ENCODE peak calls at places on chromosome 22, in five cellular contexts. V is heart left ventricle, N is dorsolateral prefrontal cortex, F is DND-41, Z is substantia nigra. P is an unnamed sample.

GRCh38 chr22:43085658-43086606 is 3.3 kb downstream of the TTLL1 start:
- DNase-seq in V (no peak), N (no peak), F (no peak), Z (no peak), P (no peak)

GRCh38 chr22:41641854-41642253 is 20.8 kb downstream of the XRCC6 start:
- DNase-seq in V (no peak), N (no peak), F (no peak), Z (no peak), P (no peak)

GRCh38 chr22:44448271-44448780 is 49.7 kb downstream of the RTL6 start:
- DNase-seq in V (peak), N (no peak), F (no peak), Z (peak), P (no peak)

GRCh38 chr22:22425783-22426624 is 82.5 kb downstream of the ZNF280B start:
- DNase-seq in V (no peak), N (no peak), F (no peak), Z (no peak), P (no peak)

GRCh38 chr22:27867114-27867957 is 51.7 kb downstream of the PITPNB start:
- DNase-seq in V (no peak), N (no peak), F (no peak), Z (no peak), P (no peak)

GRCh38 chr22:43378011-43378704 is 33.7 kb upstream of the MPPED1 start:
- DNase-seq in V (no peak), N (no peak), F (no peak), Z (no peak), P (no peak)

GRCh38 chr22:41908409-41909289 is 6.2 kb downstream of the SHISA8 start:
- DNase-seq in V (no peak), N (no peak), F (no peak), Z (no peak), P (no peak)

GRCh38 chr22:49017769-49018330 is 809.8 kb downstream of the BRD1 start:
- DNase-seq in V (peak), N (peak), F (no peak), Z (no peak), P (no peak)

GRCh38 chr22:44894782-44895181 is 115.0 kb downstream of the PHF21B start:
- DNase-seq in V (peak), N (peak), F (no peak), Z (no peak), P (no peak)

GRCh38 chr22:48396091-48396784 is 1431.4 kb downstream of the BRD1 start:
- DNase-seq in V (no peak), N (no peak), F (no peak), Z (no peak), P (no peak)

GRCh38 chr22:42642801-42643631 is 2.6 kb upstream of the ATP5MGL start:
- DNase-seq in V (no peak), N (no peak), F (no peak), Z (no peak), P (no peak)

GRCh38 chr22:41511521-41511968 is 32.7 kb downstream of the POLR3H start:
- DNase-seq in V (no peak), N (no peak), F (no peak), Z (no peak), P (no peak)

GRCh38 chr22:49812838-49813237 is 14.8 kb downstream of the BRD1 start:
- DNase-seq in V (no peak), N (no peak), F (no peak), Z (no peak), P (no peak)

GRCh38 chr22:18048441-18048898 is 24.1 kb upstream of the MICAL3 start:
- DNase-seq in V (no peak), N (no peak), F (no peak), Z (no peak), P (no peak)

GRCh38 chr22:17284917-17285316 is 65.7 kb upstream of the ADA2 start:
- DNase-seq in V (no peak), N (no peak), F (no peak), Z (no peak), P (no peak)

GRCh38 chr22:17120281-17120680 is 879 bp downstream of the TMEM121B start:
- DNase-seq in V (peak), N (no peak), F (peak), Z (no peak), P (peak)

GRCh38 chr22:32097018-32097417 is 54.0 kb downstream of the SLC5A1 start:
- DNase-seq in V (no peak), N (no peak), F (no peak), Z (no peak), P (no peak)

GRCh38 chr22:34992672-34993071 is 73.3 kb upstream of the ISX start:
- DNase-seq in V (no peak), N (no peak), F (no peak), Z (no peak), P (no peak)

GRCh38 chr22:28345304-28345703 is 334.3 kb downstream of the TTC28 start:
- DNase-seq in V (no peak), N (no peak), F (no peak), Z (no peak), P (no peak)

GRCh38 chr22:24291538-24292201 is 21.0 kb downstream of the SPECC1L start:
- DNase-seq in V (no peak), N (no peak), F (no peak), Z (no peak), P (no peak)

GRCh38 chr22:24290459-24290858 is 19.8 kb downstream of the SPECC1L start:
- DNase-seq in V (no peak), N (no peak), F (no peak), Z (no peak), P (no peak)

GRCh38 chr22:24285245-24285644 is 14.6 kb downstream of the SPECC1L start:
- DNase-seq in V (no peak), N (no peak), F (no peak), Z (no peak), P (peak)

GRCh38 chr22:24289138-24289537 is 18.5 kb downstream of the SPECC1L start:
- DNase-seq in V (no peak), N (no peak), F (no peak), Z (no peak), P (no peak)

GRCh38 chr22:24289781-24290181 is 19.1 kb downstream of the SPECC1L start:
- DNase-seq in V (no peak), N (no peak), F (no peak), Z (no peak), P (no peak)
- H3K27ac ChIP-seq in V (peak), N (no peak), F (no peak), Z (no peak), P (no peak)

DNA sequence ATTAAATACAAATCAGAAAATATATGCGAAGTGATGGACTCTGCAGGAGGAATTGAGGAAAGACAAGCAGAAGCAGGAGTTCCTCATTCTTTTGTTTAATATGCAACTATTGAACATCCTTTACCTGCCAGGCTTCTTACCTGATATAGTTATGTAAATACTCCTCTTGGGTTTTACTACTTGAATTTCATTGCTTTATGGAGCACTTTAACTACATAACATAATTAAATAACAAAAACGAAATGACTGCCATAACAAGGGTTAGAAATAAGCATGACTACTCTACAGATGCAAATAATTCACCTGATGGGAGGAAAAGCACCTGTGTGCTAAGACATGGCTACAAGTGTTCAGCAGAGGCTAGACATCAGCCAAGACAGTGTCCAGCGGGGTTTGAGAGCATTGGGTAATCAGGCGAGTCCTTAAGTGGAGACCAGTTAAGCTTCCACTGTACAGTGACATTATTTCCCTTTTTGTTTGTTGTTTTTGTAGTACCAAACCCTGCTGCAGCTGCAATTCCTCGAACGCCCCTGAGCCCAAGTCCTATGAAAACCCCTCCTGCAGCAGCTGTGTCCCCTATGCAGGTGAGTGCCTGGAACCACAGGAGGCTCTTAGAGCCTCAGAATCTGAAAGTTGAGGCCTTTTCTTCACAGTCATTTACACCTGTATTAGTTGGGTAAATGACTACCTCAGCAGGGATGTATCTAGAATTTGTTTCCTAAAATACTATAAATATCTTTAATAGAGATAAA is 67.4 kb downstream of the SPECC1L start:
- DNase-seq in V (no peak), N (no peak), F (no peak), Z (no peak), P (no peak)
- H3K27ac ChIP-seq in V (no peak), N (no peak), F (no peak), Z (no peak), P (no peak)

DNA sequence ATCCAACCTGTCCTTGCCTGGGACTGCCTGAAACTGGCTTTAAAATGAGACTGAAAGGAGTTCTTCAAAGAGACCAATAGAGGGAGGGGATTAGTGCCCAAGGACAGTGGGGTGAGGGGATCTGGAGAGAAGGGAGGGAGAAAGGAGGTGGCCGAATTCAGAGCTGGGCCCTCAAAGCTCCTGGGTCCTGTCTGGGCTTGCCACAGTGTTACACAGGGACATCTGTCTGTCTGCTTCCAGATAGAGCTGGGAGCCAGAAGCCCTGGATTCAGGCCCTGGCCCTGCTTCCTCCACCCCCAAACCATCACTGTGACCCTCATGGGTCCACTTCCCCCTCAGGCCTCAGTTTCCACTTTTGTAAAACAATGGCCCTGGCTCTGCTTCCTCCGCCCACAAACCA is 3.6 kb downstream of the KCNJ4 start:
- DNase-seq in V (no peak), N (no peak), F (no peak), Z (no peak), P (no peak)
- H3K27ac ChIP-seq in V (peak), N (peak), F (no peak), Z (no peak), P (no peak)

GRCh38 chr22:20795014-20795413 is 21.1 kb downstream of the SERPIND1 start:
- DNase-seq in V (no peak), N (no peak), F (no peak), Z (no peak), P (no peak)

GRCh38 chr22:20799449-20799848 is 25.5 kb downstream of the SERPIND1 start:
- DNase-seq in V (no peak), N (no peak), F (no peak), Z (no peak), P (no peak)

GRCh38 chr22:20796731-20797130 is 22.8 kb downstream of the SERPIND1 start:
- DNase-seq in V (no peak), N (no peak), F (no peak), Z (no peak), P (no peak)

GRCh38 chr22:20798974-20799373 is 25.1 kb downstream of the SERPIND1 start:
- DNase-seq in V (no peak), N (no peak), F (no peak), Z (no peak), P (no peak)

DNA sequence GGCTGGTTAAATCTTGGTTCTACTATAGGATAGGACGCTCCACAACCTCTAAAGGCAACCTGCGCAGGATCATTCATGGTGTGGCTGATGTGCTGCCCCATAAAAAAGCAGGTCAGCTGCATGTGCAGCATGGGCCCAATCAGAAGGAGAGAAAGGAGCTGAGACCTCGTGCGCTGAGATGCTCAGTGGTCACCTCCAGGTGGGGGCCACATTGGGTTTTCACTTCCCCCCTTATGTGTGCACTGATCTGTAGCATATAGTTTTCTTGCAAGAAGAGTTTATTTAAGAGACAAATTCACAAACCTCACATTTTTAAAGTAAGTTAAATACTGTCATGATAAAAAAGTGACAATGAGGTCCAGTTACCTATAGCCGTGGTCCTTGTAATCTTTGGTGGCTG is 24.3 kb downstream of the SERPIND1 start:
- DNase-seq in V (no peak), N (no peak), F (no peak), Z (no peak), P (no peak)
- H3K27ac ChIP-seq in V (no peak), N (no peak), F (no peak), Z (no peak), P (no peak)

DNA sequence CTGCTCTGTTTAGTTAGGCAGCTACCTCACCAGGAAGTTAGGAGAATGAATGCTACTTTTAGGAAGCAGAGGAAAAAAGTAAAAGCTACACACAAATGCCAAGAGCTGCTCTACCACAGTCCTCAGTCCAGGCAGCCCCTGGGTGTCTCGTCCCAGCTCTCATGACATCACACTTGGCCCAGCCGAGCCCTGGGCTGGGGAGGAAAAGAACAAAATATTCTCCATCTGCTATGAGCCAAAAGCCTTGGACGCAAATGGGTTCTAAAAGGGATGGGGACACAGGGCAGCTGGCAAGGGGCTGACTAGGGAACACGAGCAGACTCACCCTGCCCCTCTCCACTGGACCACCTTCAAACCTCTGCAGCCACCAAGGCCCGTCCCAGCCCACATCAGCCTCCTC is 26.1 kb downstream of the TMEM184B start:
- DNase-seq in V (peak), N (peak), F (no peak), Z (peak), P (no peak)
- H3K27ac ChIP-seq in V (peak), N (peak), F (no peak), Z (peak), P (no peak)

GRCh38 chr22:29382575-29383328 is 5.6 kb downstream of the AP1B1 start:
- DNase-seq in V (no peak), N (no peak), F (no peak), Z (no peak), P (no peak)
- H3K27ac ChIP-seq in V (no peak), N (no peak), F (no peak), Z (peak), P (no peak)

DNA sequence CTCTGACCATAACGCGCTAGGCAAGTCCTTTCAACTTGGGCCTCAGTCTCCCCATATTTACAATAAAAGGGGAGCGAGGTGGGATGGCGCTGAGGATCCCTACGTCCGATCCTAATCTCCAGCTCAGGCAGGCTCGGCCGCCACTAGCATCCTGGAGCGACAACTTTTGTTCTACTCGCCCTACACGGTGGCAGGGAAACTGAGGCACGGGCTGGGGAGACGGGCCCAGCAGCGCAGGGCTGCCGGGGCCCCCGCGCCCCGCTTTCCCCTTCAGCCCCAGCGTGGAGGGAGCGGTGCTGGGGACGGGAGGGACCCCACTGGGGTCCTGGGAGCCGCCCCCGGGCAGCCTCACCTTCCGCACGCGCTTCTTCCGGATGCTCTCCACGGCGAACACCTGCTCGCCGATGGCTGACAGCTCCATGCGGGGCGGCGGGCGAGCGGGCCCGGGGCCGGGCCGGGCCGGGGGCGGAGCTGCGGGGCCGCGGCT is 413 bp downstream of the CBX7 start:
- DNase-seq in V (no peak), N (no peak), F (no peak), Z (no peak), P (no peak)
- H3K27ac ChIP-seq in V (peak), N (peak), F (peak), Z (peak), P (peak)

DNA sequence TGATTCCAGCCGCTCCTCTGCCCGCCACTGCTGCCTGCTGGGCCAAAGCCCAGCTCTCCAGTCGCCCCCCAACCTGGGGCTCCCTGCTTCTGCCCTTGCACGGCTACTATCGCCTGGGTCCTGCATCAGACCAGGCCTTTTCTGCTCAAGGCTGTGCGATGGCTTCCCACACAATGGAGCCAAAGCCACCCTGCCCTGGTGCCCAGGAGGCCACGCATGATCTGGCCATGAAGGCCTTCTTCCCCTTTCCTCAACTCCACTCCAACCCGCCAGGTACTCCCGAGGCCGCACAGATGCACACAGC is 45.8 kb downstream of the SGSM3 start:
- DNase-seq in V (no peak), N (no peak), F (no peak), Z (no peak), P (no peak)
- H3K27ac ChIP-seq in V (no peak), N (no peak), F (no peak), Z (no peak), P (peak)

DNA sequence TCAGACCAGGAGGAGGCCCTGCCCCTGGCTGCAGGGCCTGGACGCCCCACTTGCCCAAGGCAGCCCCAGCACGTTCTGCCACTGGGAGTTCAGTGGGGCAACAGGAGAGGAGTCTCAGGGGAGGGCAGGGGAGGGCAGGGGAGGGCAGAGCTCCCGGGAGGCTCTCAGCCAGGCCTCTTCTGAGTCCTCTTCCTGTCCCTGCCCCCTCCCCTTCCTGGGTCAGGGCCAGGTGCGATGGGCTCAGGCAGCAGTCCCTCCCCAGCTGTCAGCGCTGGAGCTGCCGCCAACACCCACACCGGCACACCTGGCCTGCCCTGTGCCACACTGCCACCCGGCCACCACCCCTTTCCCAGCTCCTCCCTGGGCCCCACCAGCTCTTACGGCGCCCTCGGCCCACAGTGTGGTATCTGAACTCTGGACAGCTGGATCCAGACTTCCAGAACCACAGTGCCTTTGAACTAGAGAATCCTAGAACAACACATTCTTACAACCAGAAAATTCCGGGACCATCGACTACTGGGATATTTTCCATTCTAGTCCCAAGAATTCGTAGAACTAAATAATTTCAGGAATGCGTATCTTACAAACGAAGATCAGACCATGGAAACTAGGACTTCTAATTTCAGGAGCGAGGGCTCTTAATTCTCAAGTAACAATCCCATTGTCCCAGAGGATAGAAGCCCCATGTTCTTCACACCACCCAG is 21.8 kb downstream of the RPL3 start:
- DNase-seq in V (no peak), N (no peak), F (peak), Z (no peak), P (no peak)
- H3K27ac ChIP-seq in V (peak), N (no peak), F (no peak), Z (peak), P (no peak)

GRCh38 chr22:46201059-46201757 is 48.9 kb downstream of the CDPF1 start:
- DNase-seq in V (no peak), N (no peak), F (no peak), Z (no peak), P (no peak)
- H3K27ac ChIP-seq in V (no peak), N (no peak), F (no peak), Z (no peak), P (no peak)

P was measured in naive thymus-derived CD4-positive, alpha-beta T cell.